ENCODE peak calls at places on chromosome X, in four cellular contexts. I is SK-N-SH, U is GM23248, K is HCT116. H is an unnamed sample.

GRCh38 chrX:123550829-123551228 is 182.0 kb downstream of the THOC2 start:
- DNase-seq in I (no peak), U (no peak), K (no peak), H (no peak)

GRCh38 chrX:150150081-150150779 is 211.9 kb upstream of the EOLA2 start:
- DNase-seq in I (no peak), U (no peak), K (no peak), H (no peak)

GRCh38 chrX:40004916-40005289 is 92.9 kb downstream of the BCOR start:
- DNase-seq in I (no peak), U (no peak), K (no peak), H (peak)

GRCh38 chrX:154596290-154596929 is 11.5 kb downstream of the CTAG1A start:
- DNase-seq in I (no peak), U (peak), K (no peak), H (peak)

GRCh38 chrX:138756234-138756633 is 44.7 kb upstream of the FGF13 start:
- DNase-seq in I (no peak), U (peak), K (no peak), H (peak)

GRCh38 chrX:6941041-6941440 is 206.5 kb upstream of the STS start:
- DNase-seq in I (no peak), U (no peak), K (no peak), H (no peak)

GRCh38 chrX:128518508-128518907 is 466.3 kb upstream of the ACTRT1 start:
- DNase-seq in I (peak), U (peak), K (no peak), H (peak)

GRCh38 chrX:1462596-1463251 is 10.0 kb upstream of the ASMTL start:
- DNase-seq in I (no peak), U (peak), K (no peak), H (no peak)

GRCh38 chrX:102934624-102935023 is 2.4 kb upstream of the RAB40AL start:
- DNase-seq in I (peak), U (peak), K (no peak), H (peak)

GRCh38 chrX:46029777-46030176 is 515.4 kb downstream of the ZNF674 start:
- DNase-seq in I (no peak), U (no peak), K (no peak), H (no peak)

GRCh38 chrX:110563276-110563675 is 204.6 kb downstream of the RTL9 start:
- DNase-seq in I (no peak), U (peak), K (no peak), H (no peak)

GRCh38 chrX:21798677-21799219 is 40.7 kb upstream of the MBTPS2 start:
- DNase-seq in I (no peak), U (peak), K (peak), H (no peak)

GRCh38 chrX:74493806-74494205 is 72.5 kb downstream of the SLC16A2 start:
- DNase-seq in I (no peak), U (no peak), K (no peak), H (peak)

GRCh38 chrX:150364347-150365050 is 1.4 kb downstream of the MAMLD1 start:
- DNase-seq in I (peak), U (peak), K (no peak), H (peak)

GRCh38 chrX:153782324-153782723 is 1.5 kb downstream of the SRPK3 start:
- DNase-seq in I (no peak), U (no peak), K (no peak), H (peak)

GRCh38 chrX:9476810-9477575 is 12.1 kb downstream of the TBL1X start:
- DNase-seq in I (no peak), U (no peak), K (no peak), H (no peak)

GRCh38 chrX:48794993-48795501 is 6.8 kb upstream of the HDAC6 start:
- DNase-seq in I (no peak), U (peak), K (no peak), H (no peak)

GRCh38 chrX:18995216-18995615 is 11.3 kb upstream of the PHKA2 start:
- DNase-seq in I (no peak), U (peak), K (no peak), H (no peak)

GRCh38 chrX:40171513-40172168 is 73.9 kb upstream of the BCOR start:
- DNase-seq in I (no peak), U (peak), K (no peak), H (peak)

GRCh38 chrX:140709421-140709846 is at the start of gene LINC00632:
- DNase-seq in I (peak), U (no peak), K (no peak), H (peak)

GRCh38 chrX:109049903-109050302 is 313.5 kb upstream of the IRS4 start:
- DNase-seq in I (no peak), U (no peak), K (no peak), H (peak)

GRCh38 chrX:53695901-53696300 is 9.4 kb upstream of the HUWE1 start:
- DNase-seq in I (no peak), U (no peak), K (no peak), H (peak)

GRCh38 chrX:13996650-13997049 is 33.0 kb downstream of the GEMIN8 start:
- DNase-seq in I (no peak), U (no peak), K (no peak), H (no peak)

GRCh38 chrX:1493877-1494510 is 41.3 kb upstream of the ASMTL start:
- DNase-seq in I (no peak), U (no peak), K (no peak), H (peak)

GRCh38 chrX:48891402-48892288 is 5.9 kb downstream of the TIMM17B start:
- DNase-seq in I (peak), U (peak), K (peak), H (peak)

GRCh38 chrX:8005678-8006347 is 78.6 kb upstream of the PNPLA4 start:
- DNase-seq in I (no peak), U (no peak), K (no peak), H (no peak)

GRCh38 chrX:79081895-79082512 is 62.5 kb upstream of the GPR174 start:
- DNase-seq in I (peak), U (peak), K (no peak), H (peak)

GRCh38 chrX:84933956-84934556 is 69.6 kb upstream of the APOOL start:
- DNase-seq in I (no peak), U (no peak), K (no peak), H (no peak)

GRCh38 chrX:102624105-102624504 is 24.8 kb downstream of the ARMCX5 start:
- DNase-seq in I (no peak), U (no peak), K (no peak), H (no peak)

GRCh38 chrX:54891573-54891972 is 29.1 kb upstream of the TRO start:
- DNase-seq in I (peak), U (peak), K (peak), H (peak)

GRCh38 chrX:84340981-84341380 is 153.0 kb upstream of the RPS6KA6 start:
- DNase-seq in I (no peak), U (peak), K (no peak), H (no peak)

GRCh38 chrX:123093792-123094191 is 90.3 kb upstream of the GRIA3 start:
- DNase-seq in I (no peak), U (no peak), K (no peak), H (no peak)

GRCh38 chrX:153966841-153967535 is 4.6 kb downstream of the HCFC1 start:
- DNase-seq in I (no peak), U (peak), K (no peak), H (no peak)

GRCh38 chrX:45850197-45850774 is 649.6 kb upstream of the DIPK2B start:
- DNase-seq in I (no peak), U (peak), K (no peak), H (peak)

GRCh38 chrX:7515681-7516413 is 327.1 kb upstream of the VCX start:
- DNase-seq in I (no peak), U (peak), K (no peak), H (no peak)

GRCh38 chrX:119375561-119375960 is 23.6 kb upstream of the SLC25A43 start:
- DNase-seq in I (no peak), U (peak), K (no peak), H (no peak)
- TF ChIP-seq EZH2phosphoT487 in I (no peak), U (no peak), K (no peak), H (no peak)

DNA sequence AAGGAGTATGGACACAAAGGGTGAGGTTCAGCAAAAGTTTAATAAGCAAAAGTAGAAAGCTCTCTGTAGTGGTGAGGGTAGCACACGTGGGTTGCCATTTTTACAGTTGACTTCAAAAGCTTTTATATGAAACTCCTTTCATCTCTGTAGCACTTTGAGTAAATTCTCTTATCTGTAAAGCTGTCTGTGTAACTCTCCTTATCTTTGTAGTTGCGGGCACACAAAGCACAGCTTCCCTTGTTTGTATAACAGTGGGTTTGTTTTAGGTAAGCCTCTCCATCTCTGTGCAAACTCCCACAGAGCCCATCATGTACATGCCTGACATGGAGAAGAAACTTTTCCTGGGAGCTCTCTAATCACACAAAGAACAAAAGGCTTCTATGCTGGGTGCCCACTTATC is 325.9 kb upstream of the PABPC5 start:
- DNase-seq in I (no peak), U (no peak), K (no peak), H (peak)
- TF ChIP-seq EZH2phosphoT487 in I (no peak), U (no peak), K (no peak), H (no peak)

DNA sequence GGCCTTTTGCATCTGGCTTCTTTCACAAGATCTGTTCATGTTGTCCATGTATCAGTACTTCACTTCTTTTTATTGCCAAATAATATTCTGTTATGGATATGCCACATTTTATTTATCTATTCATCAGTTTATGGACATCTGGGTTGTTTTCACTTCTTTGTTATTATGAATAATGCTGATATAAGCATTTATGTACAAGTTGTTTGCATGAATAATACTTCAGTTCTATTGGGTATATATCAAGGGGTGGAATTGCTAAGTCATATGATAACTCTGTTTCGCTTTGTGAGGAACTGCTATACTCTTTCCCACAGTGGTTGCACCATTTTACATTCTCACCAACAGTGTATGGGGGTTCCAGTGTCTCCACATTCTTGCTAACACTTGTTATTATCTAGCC is 190.4 kb downstream of the RBMX2 start:
- DNase-seq in I (no peak), U (no peak), K (no peak), H (no peak)
- TF ChIP-seq EZH2phosphoT487 in I (no peak), U (no peak), K (no peak), H (no peak)

GRCh38 chrX:12804655-12805054 is 13.4 kb downstream of the PRPS2 start:
- DNase-seq in I (no peak), U (no peak), K (no peak), H (no peak)
- TF ChIP-seq EZH2phosphoT487 in I (no peak), U (no peak), K (no peak), H (no peak)

GRCh38 chrX:68438575-68438974 is 5.3 kb upstream of the OPHN1 start:
- DNase-seq in I (no peak), U (no peak), K (no peak), H (no peak)

GRCh38 chrX:68440438-68440837 is 7.1 kb upstream of the OPHN1 start:
- DNase-seq in I (no peak), U (no peak), K (no peak), H (no peak)

GRCh38 chrX:68439341-68439740 is 6.0 kb upstream of the OPHN1 start:
- DNase-seq in I (no peak), U (no peak), K (no peak), H (no peak)

GRCh38 chrX:68443155-68443868 is 10.0 kb upstream of the OPHN1 start:
- DNase-seq in I (no peak), U (peak), K (no peak), H (no peak)

GRCh38 chrX:68440940-68441339 is 7.6 kb upstream of the OPHN1 start:
- DNase-seq in I (peak), U (peak), K (no peak), H (no peak)
- TF ChIP-seq EZH2phosphoT487 in I (no peak), U (no peak), K (no peak), H (no peak)

DNA sequence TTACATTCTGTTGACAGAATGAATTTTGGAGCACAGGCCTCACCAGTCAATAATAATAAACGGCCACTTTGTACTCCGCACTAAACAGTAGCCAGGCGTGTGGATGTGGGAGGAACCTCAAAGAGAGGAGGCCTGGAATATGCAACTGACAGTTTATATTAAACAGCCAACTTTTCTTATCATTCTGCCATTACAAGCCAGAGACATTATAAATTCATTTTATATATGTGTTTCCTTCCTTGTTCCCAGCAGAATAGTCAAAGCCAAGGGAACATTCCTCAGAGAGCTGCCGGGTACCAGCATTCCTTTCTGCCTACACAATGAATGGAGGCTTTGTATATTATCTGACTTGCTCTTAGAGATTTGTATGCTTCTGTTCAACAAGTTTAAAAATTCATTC is 436.5 kb upstream of the FTHL17 start:
- DNase-seq in I (peak), U (peak), K (no peak), H (no peak)
- TF ChIP-seq EZH2phosphoT487 in I (no peak), U (no peak), K (no peak), H (no peak)

GRCh38 chrX:65536291-65536690 is 1.7 kb upstream of the LAS1L start:
- DNase-seq in I (no peak), U (no peak), K (no peak), H (no peak)

GRCh38 chrX:65534450-65535292 is at the start of gene LAS1L:
- DNase-seq in I (peak), U (peak), K (peak), H (peak)

GRCh38 chrX:65532016-65532415 is 2.6 kb downstream of the LAS1L start:
- DNase-seq in I (no peak), U (no peak), K (no peak), H (no peak)

GRCh38 chrX:65537229-65537628 is 2.6 kb upstream of the LAS1L start:
- DNase-seq in I (no peak), U (no peak), K (no peak), H (no peak)
- TF ChIP-seq EZH2phosphoT487 in I (no peak), U (no peak), K (no peak), H (no peak)

H was measured in neural progenitor cell.